ENCODE peak calls at places on chromosomes 16 and 17, in four cellular contexts. One of them, this sample, is unnamed.

GRCh38 chr16:75188832-75189477 is 18.0 kb downstream of the CTRB2 start:
- DNase-seq in GM10248: no peak
- DNase-seq in activated T-cell treated with anti-CD3 and anti-CD28 coated beads, Interleukin-2, amount 50 U/mL, for 1 hour: no peak
- DNase-seq in NAMALWA: no peak
- DNase-seq in this sample: no peak

GRCh38 chr16:54194008-54194731 is 92.4 kb downstream of the IRX3 start:
- DNase-seq in GM10248: no peak
- DNase-seq in activated T-cell treated with anti-CD3 and anti-CD28 coated beads, Interleukin-2, amount 50 U/mL, for 1 hour: no peak
- DNase-seq in NAMALWA: no peak
- DNase-seq in this sample: no peak

GRCh38 chr17:81463506-81463905 is 49.1 kb downstream of the ACTG1 start:
- DNase-seq in activated T-cell treated with anti-CD3 and anti-CD28 coated beads, Interleukin-2, amount 50 U/mL, for 1 hour: no peak
- DNase-seq in NAMALWA: no peak
- DNase-seq in GM10248: no peak
- DNase-seq in this sample: no peak

GRCh38 chr16:85254051-85254450 is 141.8 kb upstream of the CIBAR2 start:
- DNase-seq in activated T-cell treated with anti-CD3 and anti-CD28 coated beads, Interleukin-2, amount 50 U/mL, for 1 hour: no peak
- DNase-seq in GM10248: no peak
- DNase-seq in NAMALWA: no peak
- DNase-seq in this sample: no peak

GRCh38 chr17:48600244-48601098 is 4.3 kb downstream of the HOXB6 start:
- DNase-seq in NAMALWA: no peak
- DNase-seq in GM10248: no peak
- DNase-seq in activated T-cell treated with anti-CD3 and anti-CD28 coated beads, Interleukin-2, amount 50 U/mL, for 1 hour: no peak
- DNase-seq in this sample: no peak

GRCh38 chr17:57365420-57365819 is 109.1 kb downstream of the MSI2 start:
- DNase-seq in GM10248: no peak
- DNase-seq in activated T-cell treated with anti-CD3 and anti-CD28 coated beads, Interleukin-2, amount 50 U/mL, for 1 hour: no peak
- DNase-seq in NAMALWA: no peak
- DNase-seq in this sample: no peak

GRCh38 chr16:19289805-19290490 is 4.4 kb downstream of the CLEC19A start:
- DNase-seq in GM10248: no peak
- DNase-seq in NAMALWA: no peak
- DNase-seq in activated T-cell treated with anti-CD3 and anti-CD28 coated beads, Interleukin-2, amount 50 U/mL, for 1 hour: no peak
- DNase-seq in this sample: no peak

GRCh38 chr17:2049333-2050245 is 5.3 kb upstream of the HIC1 start:
- DNase-seq in NAMALWA: peak
- DNase-seq in activated T-cell treated with anti-CD3 and anti-CD28 coated beads, Interleukin-2, amount 50 U/mL, for 1 hour: peak
- DNase-seq in GM10248: peak
- DNase-seq in this sample: peak

GRCh38 chr17:2937331-2938003 is 125.9 kb downstream of the OR1D5 start:
- DNase-seq in GM10248: no peak
- DNase-seq in NAMALWA: no peak
- DNase-seq in activated T-cell treated with anti-CD3 and anti-CD28 coated beads, Interleukin-2, amount 50 U/mL, for 1 hour: no peak
- DNase-seq in this sample: no peak

GRCh38 chr17:49511810-49512209 is 16.7 kb downstream of the NGFR start:
- DNase-seq in GM10248: no peak
- DNase-seq in NAMALWA: no peak
- DNase-seq in activated T-cell treated with anti-CD3 and anti-CD28 coated beads, Interleukin-2, amount 50 U/mL, for 1 hour: no peak
- DNase-seq in this sample: no peak

GRCh38 chr17:38704645-38705522 is at the start of gene MLLT6:
- DNase-seq in activated T-cell treated with anti-CD3 and anti-CD28 coated beads, Interleukin-2, amount 50 U/mL, for 1 hour: peak
- DNase-seq in NAMALWA: peak
- DNase-seq in GM10248: peak
- DNase-seq in this sample: peak

GRCh38 chr17:41620583-41621434 is 3.6 kb downstream of the KRT17 start:
- DNase-seq in NAMALWA: no peak
- DNase-seq in activated T-cell treated with anti-CD3 and anti-CD28 coated beads, Interleukin-2, amount 50 U/mL, for 1 hour: no peak
- DNase-seq in GM10248: no peak
- DNase-seq in this sample: no peak

GRCh38 chr16:4358831-4359561 is 7.9 kb upstream of the PAM16 start:
- DNase-seq in GM10248: peak
- DNase-seq in activated T-cell treated with anti-CD3 and anti-CD28 coated beads, Interleukin-2, amount 50 U/mL, for 1 hour: peak
- DNase-seq in NAMALWA: peak
- DNase-seq in this sample: no peak

GRCh38 chr16:31277659-31278260 is 18.0 kb downstream of the ITGAM start:
- DNase-seq in activated T-cell treated with anti-CD3 and anti-CD28 coated beads, Interleukin-2, amount 50 U/mL, for 1 hour: no peak
- DNase-seq in NAMALWA: no peak
- DNase-seq in GM10248: peak
- DNase-seq in this sample: no peak

GRCh38 chr16:9837481-9837880 is 344.7 kb downstream of the GRIN2A start:
- DNase-seq in NAMALWA: no peak
- DNase-seq in GM10248: no peak
- DNase-seq in activated T-cell treated with anti-CD3 and anti-CD28 coated beads, Interleukin-2, amount 50 U/mL, for 1 hour: no peak
- DNase-seq in this sample: no peak

GRCh38 chr17:75848523-75849303 is 4.5 kb upstream of the UNC13D start:
- DNase-seq in NAMALWA: peak
- DNase-seq in GM10248: peak
- DNase-seq in activated T-cell treated with anti-CD3 and anti-CD28 coated beads, Interleukin-2, amount 50 U/mL, for 1 hour: peak
- DNase-seq in this sample: peak

GRCh38 chr17:13346996-13347762 is 254.6 kb downstream of the HS3ST3A1 start:
- DNase-seq in activated T-cell treated with anti-CD3 and anti-CD28 coated beads, Interleukin-2, amount 50 U/mL, for 1 hour: no peak
- DNase-seq in NAMALWA: no peak
- DNase-seq in GM10248: no peak
- DNase-seq in this sample: no peak

GRCh38 chr17:34378664-34379101 is 15.7 kb upstream of the CCL1 start:
- DNase-seq in NAMALWA: peak
- DNase-seq in activated T-cell treated with anti-CD3 and anti-CD28 coated beads, Interleukin-2, amount 50 U/mL, for 1 hour: no peak
- DNase-seq in GM10248: peak
- DNase-seq in this sample: peak

GRCh38 chr17:42009170-42009569 is 8.1 kb downstream of the DNAJC7 start:
- DNase-seq in activated T-cell treated with anti-CD3 and anti-CD28 coated beads, Interleukin-2, amount 50 U/mL, for 1 hour: no peak
- DNase-seq in NAMALWA: no peak
- DNase-seq in GM10248: no peak
- DNase-seq in this sample: no peak

GRCh38 chr17:39016193-39017153 is 49.3 kb upstream of the FBXO47 start:
- DNase-seq in GM10248: no peak
- DNase-seq in NAMALWA: no peak
- DNase-seq in activated T-cell treated with anti-CD3 and anti-CD28 coated beads, Interleukin-2, amount 50 U/mL, for 1 hour: no peak
- DNase-seq in this sample: no peak

GRCh38 chr16:1745900-1746692 is 25.2 kb downstream of the NME3 start:
- DNase-seq in GM10248: no peak
- DNase-seq in activated T-cell treated with anti-CD3 and anti-CD28 coated beads, Interleukin-2, amount 50 U/mL, for 1 hour: no peak
- DNase-seq in NAMALWA: no peak
- DNase-seq in this sample: no peak

GRCh38 chr16:75761111-75761510 is 34.8 kb upstream of the CPHXL start:
- DNase-seq in NAMALWA: no peak
- DNase-seq in GM10248: peak
- DNase-seq in activated T-cell treated with anti-CD3 and anti-CD28 coated beads, Interleukin-2, amount 50 U/mL, for 1 hour: no peak
- DNase-seq in this sample: no peak

GRCh38 chr16:81446318-81447275 is 2.0 kb downstream of the CMIP start:
- DNase-seq in activated T-cell treated with anti-CD3 and anti-CD28 coated beads, Interleukin-2, amount 50 U/mL, for 1 hour: peak
- DNase-seq in GM10248: peak
- DNase-seq in NAMALWA: peak
- DNase-seq in this sample: peak

GRCh38 chr17:36149296-36149820 is 27.1 kb downstream of the TBC1D3B start:
- DNase-seq in NAMALWA: no peak
- DNase-seq in GM10248: no peak
- DNase-seq in activated T-cell treated with anti-CD3 and anti-CD28 coated beads, Interleukin-2, amount 50 U/mL, for 1 hour: no peak
- DNase-seq in this sample: no peak

This sample was measured in GM06990.